ENCODE peak calls at places on chromosome 12, in seven cellular contexts. One of them, this sample, is unnamed.

GRCh38 chr12:68414988-68415387 is 82.8 kb upstream of the MDM1 start:
- DNase-seq in ascending aorta: no peak
- DNase-seq in HL-60: no peak
- DNase-seq in endodermal cell: no peak
- DNase-seq in esophagus squamous epithelium: no peak
- DNase-seq in AG04450: no peak
- DNase-seq in left ventricle myocardium inferior: no peak
- DNase-seq in this sample: no peak

GRCh38 chr12:53791735-53792326 is 40.1 kb upstream of the CISTR start:
- DNase-seq in left ventricle myocardium inferior: no peak
- DNase-seq in esophagus squamous epithelium: no peak
- DNase-seq in endodermal cell: peak; percentile 89
- DNase-seq in ascending aorta: no peak
- DNase-seq in HL-60: peak; percentile 8
- DNase-seq in AG04450: no peak
- DNase-seq in this sample: no peak

GRCh38 chr12:8687846-8688601 is 9.8 kb upstream of the RIMKLB start:
- DNase-seq in AG04450: peak; percentile 55
- DNase-seq in esophagus squamous epithelium: no peak
- DNase-seq in ascending aorta: peak; percentile 32
- DNase-seq in HL-60: no peak
- DNase-seq in endodermal cell: peak; percentile 82
- DNase-seq in left ventricle myocardium inferior: no peak
- DNase-seq in this sample: peak; percentile 78

GRCh38 chr12:128940974-128941373 is 87.7 kb downstream of the GLT1D1 start:
- DNase-seq in AG04450: no peak
- DNase-seq in endodermal cell: no peak
- DNase-seq in ascending aorta: no peak
- DNase-seq in HL-60: no peak
- DNase-seq in esophagus squamous epithelium: no peak
- DNase-seq in left ventricle myocardium inferior: no peak
- DNase-seq in this sample: no peak

GRCh38 chr12:89651192-89651591 is 57.4 kb downstream of the ATP2B1 start:
- DNase-seq in esophagus squamous epithelium: no peak
- DNase-seq in left ventricle myocardium inferior: no peak
- DNase-seq in ascending aorta: no peak
- DNase-seq in HL-60: no peak
- DNase-seq in AG04450: no peak
- DNase-seq in endodermal cell: no peak
- DNase-seq in this sample: no peak

GRCh38 chr12:30794591-30795409 is 40.0 kb upstream of the CAPRIN2 start:
- DNase-seq in ascending aorta: no peak
- DNase-seq in esophagus squamous epithelium: no peak
- DNase-seq in AG04450: no peak
- DNase-seq in HL-60: no peak
- DNase-seq in left ventricle myocardium inferior: no peak
- DNase-seq in endodermal cell: no peak
- DNase-seq in this sample: no peak

GRCh38 chr12:109020750-109021380 is at the start of gene SVOP:
- DNase-seq in esophagus squamous epithelium: no peak
- DNase-seq in HL-60: peak; percentile 42
- DNase-seq in left ventricle myocardium inferior: peak; percentile 82
- DNase-seq in ascending aorta: no peak
- DNase-seq in endodermal cell: peak; percentile 100
- DNase-seq in AG04450: peak; percentile 47
- DNase-seq in this sample: no peak

GRCh38 chr12:25583545-25583944 is 30.5 kb upstream of the LMNTD1 start:
- DNase-seq in endodermal cell: peak; percentile 79
- DNase-seq in esophagus squamous epithelium: no peak
- DNase-seq in AG04450: no peak
- DNase-seq in HL-60: no peak
- DNase-seq in left ventricle myocardium inferior: no peak
- DNase-seq in ascending aorta: no peak
- DNase-seq in this sample: no peak

GRCh38 chr12:94055528-94055927 is 92.8 kb upstream of the PLXNC1 start:
- DNase-seq in AG04450: no peak
- DNase-seq in esophagus squamous epithelium: no peak
- DNase-seq in endodermal cell: no peak
- DNase-seq in HL-60: no peak
- DNase-seq in left ventricle myocardium inferior: no peak
- DNase-seq in ascending aorta: no peak
- DNase-seq in this sample: no peak

GRCh38 chr12:2551097-2551496 is 243.7 kb upstream of the FKBP4 start:
- DNase-seq in ascending aorta: no peak
- DNase-seq in endodermal cell: no peak
- DNase-seq in HL-60: no peak
- DNase-seq in esophagus squamous epithelium: no peak
- DNase-seq in left ventricle myocardium inferior: no peak
- DNase-seq in AG04450: no peak
- DNase-seq in this sample: no peak

GRCh38 chr12:124480469-124481256 is 86.7 kb downstream of the NCOR2 start:
- DNase-seq in ascending aorta: no peak
- DNase-seq in left ventricle myocardium inferior: peak; percentile 56
- DNase-seq in endodermal cell: no peak
- DNase-seq in esophagus squamous epithelium: no peak
- DNase-seq in HL-60: no peak
- DNase-seq in AG04450: no peak
- DNase-seq in this sample: no peak

GRCh38 chr12:123131879-123132402 is 18.9 kb downstream of the PITPNM2 start:
- DNase-seq in AG04450: no peak
- DNase-seq in endodermal cell: peak; percentile 62
- DNase-seq in left ventricle myocardium inferior: no peak
- DNase-seq in HL-60: no peak
- DNase-seq in ascending aorta: no peak
- DNase-seq in esophagus squamous epithelium: no peak
- DNase-seq in this sample: no peak

GRCh38 chr12:99435095-99435791 is 212.3 kb upstream of the GARIN6 start:
- DNase-seq in AG04450: no peak
- DNase-seq in ascending aorta: no peak
- DNase-seq in endodermal cell: no peak
- DNase-seq in esophagus squamous epithelium: no peak
- DNase-seq in left ventricle myocardium inferior: no peak
- DNase-seq in HL-60: no peak
- DNase-seq in this sample: no peak

GRCh38 chr12:53939141-53940108 is 794 bp downstream of the HOXC13 start:
- DNase-seq in esophagus squamous epithelium: no peak
- DNase-seq in endodermal cell: peak; percentile 85
- DNase-seq in left ventricle myocardium inferior: no peak
- DNase-seq in AG04450: no peak
- DNase-seq in HL-60: no peak
- DNase-seq in ascending aorta: no peak
- DNase-seq in this sample: no peak

GRCh38 chr12:78183854-78184253 is 353.2 kb downstream of the NAV3 start:
- DNase-seq in endodermal cell: no peak
- DNase-seq in AG04450: no peak
- DNase-seq in ascending aorta: no peak
- DNase-seq in esophagus squamous epithelium: no peak
- DNase-seq in HL-60: no peak
- DNase-seq in left ventricle myocardium inferior: no peak
- DNase-seq in this sample: no peak

GRCh38 chr12:101127521-101128219 is 82.4 kb downstream of the SLC5A8 start:
- DNase-seq in ascending aorta: no peak
- DNase-seq in endodermal cell: no peak
- DNase-seq in AG04450: peak; percentile 60
- DNase-seq in HL-60: no peak
- DNase-seq in esophagus squamous epithelium: no peak
- DNase-seq in left ventricle myocardium inferior: no peak
- DNase-seq in this sample: no peak

GRCh38 chr12:21615441-21615840 is 10.8 kb upstream of the GYS2 start:
- DNase-seq in esophagus squamous epithelium: no peak
- DNase-seq in AG04450: no peak
- DNase-seq in endodermal cell: no peak
- DNase-seq in left ventricle myocardium inferior: no peak
- DNase-seq in ascending aorta: no peak
- DNase-seq in HL-60: peak; percentile 52
- DNase-seq in this sample: no peak

GRCh38 chr12:30257614-30258013 is 438.1 kb downstream of the IPO8 start:
- DNase-seq in HL-60: no peak
- DNase-seq in left ventricle myocardium inferior: no peak
- DNase-seq in AG04450: no peak
- DNase-seq in ascending aorta: no peak
- DNase-seq in endodermal cell: no peak
- DNase-seq in esophagus squamous epithelium: no peak
- DNase-seq in this sample: no peak

GRCh38 chr12:110693731-110694130 is 4.8 kb upstream of the HVCN1 start:
- DNase-seq in left ventricle myocardium inferior: peak; percentile 37
- DNase-seq in HL-60: peak; percentile 95
- DNase-seq in ascending aorta: no peak
- DNase-seq in esophagus squamous epithelium: no peak
- DNase-seq in AG04450: no peak
- DNase-seq in endodermal cell: no peak
- DNase-seq in this sample: no peak

GRCh38 chr12:6039894-6040601 is 84.4 kb downstream of the VWF start:
- DNase-seq in esophagus squamous epithelium: no peak
- DNase-seq in left ventricle myocardium inferior: no peak
- DNase-seq in AG04450: peak; percentile 49
- DNase-seq in ascending aorta: no peak
- DNase-seq in endodermal cell: peak; percentile 91
- DNase-seq in HL-60: peak; percentile 38
- DNase-seq in this sample: no peak

GRCh38 chr12:19846561-19846960 is 407.3 kb downstream of the AEBP2 start:
- DNase-seq in endodermal cell: no peak
- DNase-seq in esophagus squamous epithelium: no peak
- DNase-seq in HL-60: no peak
- DNase-seq in left ventricle myocardium inferior: no peak
- DNase-seq in ascending aorta: no peak
- DNase-seq in AG04450: no peak
- DNase-seq in this sample: no peak

GRCh38 chr12:55670213-55670730 is 33.6 kb downstream of the OR10P1 start:
- DNase-seq in AG04450: no peak
- DNase-seq in HL-60: no peak
- DNase-seq in ascending aorta: no peak
- DNase-seq in left ventricle myocardium inferior: no peak
- DNase-seq in esophagus squamous epithelium: no peak
- DNase-seq in endodermal cell: peak; percentile 43
- DNase-seq in this sample: peak; percentile 47

GRCh38 chr12:132949936-132950837 is 5.9 kb downstream of the ZNF605 start:
- DNase-seq in AG04450: no peak
- DNase-seq in HL-60: no peak
- DNase-seq in ascending aorta: no peak
- DNase-seq in left ventricle myocardium inferior: no peak
- DNase-seq in esophagus squamous epithelium: no peak
- DNase-seq in endodermal cell: peak; percentile 12
- DNase-seq in this sample: no peak

DNA sequence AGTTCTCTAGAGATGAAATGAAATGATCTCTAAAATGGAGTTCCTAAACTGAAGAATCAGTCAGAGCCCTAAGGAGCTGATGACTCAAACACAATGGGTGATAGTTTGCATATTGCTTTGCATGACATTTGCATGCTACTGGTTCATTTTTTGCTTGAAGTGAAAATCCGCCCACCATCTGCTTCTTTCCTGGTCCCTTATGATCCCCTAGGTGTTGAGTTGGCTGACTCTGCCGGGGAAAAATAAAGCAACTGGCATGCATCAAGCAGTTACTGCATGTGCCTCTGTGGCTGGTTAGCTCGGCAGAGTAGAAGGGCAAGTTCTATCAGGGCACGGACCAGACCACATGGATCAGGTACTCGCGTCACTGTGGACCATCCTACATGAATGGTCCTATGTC is 151.1 kb downstream of the PPM1H start:
- DNase-seq in esophagus squamous epithelium: no peak
- DNase-seq in left ventricle myocardium inferior: no peak
- DNase-seq in AG04450: no peak
- DNase-seq in endodermal cell: peak; percentile 55
- DNase-seq in ascending aorta: no peak
- DNase-seq in HL-60: no peak
- DNase-seq in this sample: no peak
- H3K27ac ChIP-seq in esophagus squamous epithelium: no peak overlapping the region
- H3K27ac ChIP-seq in left ventricle myocardium inferior: no peak overlapping the region
- H3K27ac ChIP-seq in AG04450: no peak overlapping the region
- H3K27ac ChIP-seq in endodermal cell: no peak overlapping the region
- H3K27ac ChIP-seq in ascending aorta: no peak overlapping the region
- H3K27ac ChIP-seq in HL-60: no peak overlapping the region
- H3K27ac ChIP-seq in this sample: no peak overlapping the region

GRCh38 chr12:103505371-103506236 is 9.8 kb upstream of the C12orf42 start:
- DNase-seq in endodermal cell: no peak
- DNase-seq in HL-60: no peak
- DNase-seq in left ventricle myocardium inferior: no peak
- DNase-seq in ascending aorta: no peak
- DNase-seq in AG04450: no peak
- DNase-seq in esophagus squamous epithelium: no peak
- DNase-seq in this sample: no peak
- TF ChIP-seq CTCF in endodermal cell: no peak
- TF ChIP-seq CTCF in HL-60: no peak
- TF ChIP-seq CTCF in left ventricle myocardium inferior: no peak
- TF ChIP-seq CTCF in ascending aorta: no peak
- TF ChIP-seq CTCF in AG04450: no peak
- TF ChIP-seq CTCF in esophagus squamous epithelium: no peak
- TF ChIP-seq CTCF in this sample: no peak

DNA sequence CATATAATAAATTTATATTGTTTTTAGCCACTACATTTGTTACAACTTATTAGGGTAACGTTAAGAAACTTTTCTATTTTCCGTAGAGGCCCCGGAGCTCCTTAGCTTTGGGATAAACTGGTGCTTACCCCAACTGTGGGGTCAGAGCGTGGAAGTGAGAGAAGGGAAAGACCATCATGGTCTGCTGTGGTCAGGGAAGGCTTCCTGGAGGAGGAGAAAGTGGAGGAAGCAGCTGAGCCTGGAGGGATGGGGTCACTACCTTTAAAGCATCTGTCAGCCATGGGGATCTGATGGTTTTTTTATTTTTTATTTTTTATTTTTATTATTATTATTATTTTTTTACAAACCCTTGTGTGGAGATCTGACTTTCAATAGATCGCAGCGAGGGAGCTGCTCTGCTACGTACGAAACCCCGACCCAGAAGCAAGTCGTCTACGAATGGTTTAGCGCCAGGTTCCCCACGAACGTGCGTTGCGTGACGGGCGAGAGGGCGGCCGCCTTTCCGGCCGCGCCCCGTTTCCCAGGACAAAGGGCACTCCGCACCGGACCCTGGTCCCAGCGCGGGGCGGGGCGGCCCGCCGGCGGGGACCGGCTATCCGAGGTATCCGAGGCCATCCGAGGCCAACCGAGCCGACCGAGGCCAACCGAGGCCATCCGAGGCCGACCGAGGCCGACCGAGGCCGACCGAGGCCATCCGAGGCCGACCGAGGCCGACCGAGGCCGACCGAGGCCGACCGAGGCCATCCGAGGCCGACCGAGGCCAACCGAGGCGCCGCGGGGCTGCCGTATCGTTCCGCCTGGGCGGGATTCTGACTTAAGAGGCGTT is 1101.2 kb upstream of the TMEM132C start:
- DNase-seq in ascending aorta: peak; percentile 18
- DNase-seq in AG04450: peak; percentile 33
- DNase-seq in HL-60: peak; percentile 67
- DNase-seq in esophagus squamous epithelium: no peak
- DNase-seq in left ventricle myocardium inferior: peak; percentile 84
- DNase-seq in endodermal cell: peak; percentile 95
- DNase-seq in this sample: peak; percentile 77
- H3K4me3 ChIP-seq in ascending aorta: peak overlapping the region; percentile 65
- H3K4me3 ChIP-seq in AG04450: peak overlapping the region; percentile 43
- H3K4me3 ChIP-seq in HL-60: peak overlapping the region; percentile 55
- H3K4me3 ChIP-seq in esophagus squamous epithelium: peak overlapping the region; percentile 51
- H3K4me3 ChIP-seq in left ventricle myocardium inferior: peak overlapping the region; percentile 67
- H3K4me3 ChIP-seq in endodermal cell: peak overlapping the region; percentile 50
- H3K4me3 ChIP-seq in this sample: peak overlapping the region; percentile 64

DNA sequence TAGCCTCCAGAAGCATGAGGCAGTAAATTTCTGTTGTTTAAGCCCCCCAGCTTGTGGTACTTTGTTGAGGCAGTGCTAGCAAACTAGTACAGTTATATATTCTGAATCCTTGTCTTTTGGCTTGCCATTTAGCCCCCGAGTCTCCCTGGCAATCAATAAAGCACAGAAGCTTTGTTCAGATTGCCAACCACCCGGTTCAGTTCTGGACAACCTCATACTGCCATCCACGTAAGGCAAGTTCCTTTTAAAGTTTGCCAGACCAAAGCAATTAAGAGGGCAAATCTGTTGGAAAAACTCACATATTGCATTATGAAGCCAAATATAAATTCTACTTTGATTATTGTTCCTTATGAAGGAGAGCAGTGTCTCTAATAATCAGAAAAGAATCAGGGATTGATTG is 67.1 kb downstream of the RERG start:
- DNase-seq in AG04450: no peak
- DNase-seq in endodermal cell: no peak
- DNase-seq in HL-60: no peak
- DNase-seq in esophagus squamous epithelium: no peak
- DNase-seq in ascending aorta: no peak
- DNase-seq in left ventricle myocardium inferior: no peak
- DNase-seq in this sample: no peak
- H3K27ac ChIP-seq in AG04450: no peak overlapping the region
- H3K27ac ChIP-seq in endodermal cell: no peak overlapping the region
- H3K27ac ChIP-seq in HL-60: no peak overlapping the region
- H3K27ac ChIP-seq in esophagus squamous epithelium: peak overlapping the region; percentile 18
- H3K27ac ChIP-seq in ascending aorta: peak overlapping the region; percentile 37
- H3K27ac ChIP-seq in left ventricle myocardium inferior: peak overlapping the region; percentile 31
- H3K27ac ChIP-seq in this sample: no peak overlapping the region

This sample was measured in coronary artery.